ENCODE peak calls at places on chromosomes 11 and 22, in five cellular contexts. A is adrenal gland, W is ovary, Y is prostate gland, Z is transverse colon. G is an unnamed sample.

GRCh38 chr11:110862407-110862806 is 150.2 kb upstream of the ARHGAP20 start:
- DNase-seq in A (no peak), W (no peak), Y (no peak), Z (no peak), G (no peak)

GRCh38 chr11:3091081-3091845 is 34.0 kb upstream of the CARS1 start:
- DNase-seq in A (no peak), W (no peak), Y (no peak), Z (no peak), G (no peak)

GRCh38 chr22:44304354-44304753 is 8.4 kb downstream of the SHISAL1 start:
- DNase-seq in A (peak), W (no peak), Y (no peak), Z (no peak), G (no peak)

GRCh38 chr11:66334605-66335442 is 1.4 kb downstream of the RIN1 start:
- DNase-seq in A (peak), W (peak), Y (no peak), Z (no peak), G (peak)

GRCh38 chr22:44730490-44731356 is 21.7 kb upstream of the ARHGAP8 start:
- DNase-seq in A (no peak), W (no peak), Y (no peak), Z (no peak), G (no peak)

GRCh38 chr11:58912124-58912523 is 27.2 kb upstream of the GLYATL1 start:
- DNase-seq in A (no peak), W (no peak), Y (no peak), Z (no peak), G (no peak)

GRCh38 chr11:110091995-110092576 is 1.1 kb upstream of the ZC3H12C start:
- DNase-seq in A (peak), W (no peak), Y (no peak), Z (no peak), G (no peak)

GRCh38 chr11:84541711-84542340 is 1085.3 kb downstream of the DLG2 start:
- DNase-seq in A (peak), W (no peak), Y (no peak), Z (no peak), G (no peak)

GRCh38 chr22:28016781-28017557 is 97.9 kb upstream of the PITPNB start:
- DNase-seq in A (peak), W (peak), Y (no peak), Z (peak), G (peak)

GRCh38 chr11:94588366-94588952 is 21.3 kb downstream of the PIWIL4 start:
- DNase-seq in A (no peak), W (no peak), Y (no peak), Z (no peak), G (no peak)

GRCh38 chr11:103682318-103683184 is 353.9 kb upstream of the DDI1 start:
- DNase-seq in A (peak), W (peak), Y (peak), Z (peak), G (no peak)

GRCh38 chr11:117094776-117095175 is 3.5 kb downstream of the SIK3 start:
- DNase-seq in A (no peak), W (no peak), Y (no peak), Z (no peak), G (no peak)

GRCh38 chr22:37167176-37167980 is 17.7 kb upstream of the IL2RB start:
- DNase-seq in A (peak), W (peak), Y (no peak), Z (peak), G (peak)

GRCh38 chr11:91846664-91847063 is 378.0 kb upstream of the FAT3 start:
- DNase-seq in A (no peak), W (no peak), Y (no peak), Z (no peak), G (no peak)

GRCh38 chr11:44286268-44286880 is 23.6 kb downstream of the ALX4 start:
- DNase-seq in A (peak), W (no peak), Y (no peak), Z (peak), G (peak)

GRCh38 chr11:120027546-120028180 is 110.2 kb downstream of the TRIM29 start:
- DNase-seq in A (no peak), W (no peak), Y (no peak), Z (no peak), G (no peak)

GRCh38 chr11:31160504-31161422 is 208.8 kb downstream of the DCDC1 start:
- DNase-seq in A (no peak), W (no peak), Y (no peak), Z (no peak), G (no peak)

DNA sequence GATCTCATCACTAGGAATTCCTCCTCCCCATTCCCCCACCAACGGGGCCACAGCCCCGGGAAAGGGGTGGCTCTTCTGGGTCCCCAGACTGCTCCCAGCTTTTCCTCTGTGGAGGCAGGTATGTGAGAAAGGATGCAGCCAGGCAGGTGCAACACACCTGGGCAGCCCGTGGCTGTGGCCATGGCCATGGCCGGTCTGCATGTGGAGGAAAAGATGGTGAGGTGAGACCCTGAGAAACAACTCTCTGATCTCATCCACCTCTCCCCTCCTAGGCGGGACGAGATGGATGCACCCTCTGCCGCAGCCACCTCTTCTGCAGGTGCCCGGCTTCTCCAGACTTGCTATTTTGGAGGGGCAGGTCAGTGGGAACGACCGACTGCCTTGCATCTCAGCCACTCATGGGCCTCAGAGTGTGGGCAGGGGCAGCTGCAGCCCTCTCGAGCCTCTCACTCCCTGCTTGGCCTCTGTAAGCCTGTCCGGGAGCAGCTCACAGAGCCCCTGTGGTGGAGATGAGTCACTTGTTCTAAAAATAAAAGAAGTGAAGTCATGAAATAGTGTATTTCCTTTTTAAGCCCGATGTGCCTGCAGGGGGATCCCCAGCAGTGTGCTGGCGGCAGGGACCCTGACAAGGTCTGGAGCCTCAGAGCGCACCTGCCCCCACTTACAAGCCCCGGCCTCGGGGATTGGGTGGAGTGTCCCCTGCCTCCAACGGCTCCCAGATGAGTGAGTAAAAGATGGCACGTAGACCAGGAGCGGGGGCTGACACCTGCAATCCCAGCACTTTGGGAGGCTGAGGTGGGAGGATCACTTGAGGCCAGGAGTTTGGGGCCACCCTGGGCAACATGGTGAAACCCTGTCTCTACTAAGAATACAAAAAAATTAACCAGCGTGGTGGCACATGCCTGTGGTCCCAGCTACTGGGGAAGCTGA is 10.7 kb downstream of the SMIM38 start:
- DNase-seq in A (peak), W (no peak), Y (no peak), Z (no peak), G (peak)
- TF ChIP-seq POLR2A in A (no peak), W (no peak), Y (no peak), Z (no peak), G (no peak)

GRCh38 chr22:46081831-46082210 is 68.5 kb upstream of the PPARA start:
- DNase-seq in A (peak), W (peak), Y (no peak), Z (peak), G (peak)
- H3K4me3 ChIP-seq in A (no peak), W (peak), Y (peak), Z (no peak), G (peak)

GRCh38 chr22:35315855-35316745 is 16.4 kb downstream of the TOM1 start:
- DNase-seq in A (peak), W (no peak), Y (peak), Z (no peak), G (peak)

GRCh38 chr22:35315141-35315854 is 15.6 kb downstream of the TOM1 start:
- DNase-seq in A (peak), W (no peak), Y (peak), Z (no peak), G (peak)

GRCh38 chr22:35317680-35318290 is 18.1 kb downstream of the TOM1 start:
- DNase-seq in A (peak), W (peak), Y (no peak), Z (no peak), G (peak)

GRCh38 chr22:35319244-35319985 is 19.7 kb downstream of the TOM1 start:
- DNase-seq in A (no peak), W (peak), Y (no peak), Z (no peak), G (peak)

GRCh38 chr22:35318346-35319215 is 18.9 kb downstream of the TOM1 start:
- DNase-seq in A (peak), W (peak), Y (no peak), Z (no peak), G (peak)
- TF ChIP-seq POLR2A in A (peak), W (no peak), Y (no peak), Z (no peak), G (no peak)

GRCh38 chr11:29120329-29120695 is 896.5 kb downstream of the KCNA4 start:
- DNase-seq in A (no peak), W (no peak), Y (no peak), Z (no peak), G (no peak)
- H3K4me3 ChIP-seq in A (no peak), W (no peak), Y (no peak), Z (no peak), G (no peak)

GRCh38 chr22:41780714-41781507 is 19.6 kb upstream of the CCDC134 start:
- DNase-seq in A (peak), W (no peak), Y (no peak), Z (peak), G (peak)
- TF ChIP-seq POLR2A in A (no peak), W (no peak), Y (no peak), Z (peak), G (peak)

GRCh38 chr11:17541330-17541885 is 2.8 kb downstream of the USH1C start:
- DNase-seq in A (no peak), W (no peak), Y (no peak), Z (peak), G (peak)

GRCh38 chr11:17543574-17544180 is 539 bp downstream of the USH1C start:
- DNase-seq in A (no peak), W (no peak), Y (no peak), Z (peak), G (peak)

GRCh38 chr11:17542249-17542648 is 2.0 kb downstream of the USH1C start:
- DNase-seq in A (no peak), W (no peak), Y (no peak), Z (peak), G (peak)

GRCh38 chr11:17544181-17544622 is at the start of gene USH1C:
- DNase-seq in A (no peak), W (no peak), Y (no peak), Z (peak), G (peak)

DNA sequence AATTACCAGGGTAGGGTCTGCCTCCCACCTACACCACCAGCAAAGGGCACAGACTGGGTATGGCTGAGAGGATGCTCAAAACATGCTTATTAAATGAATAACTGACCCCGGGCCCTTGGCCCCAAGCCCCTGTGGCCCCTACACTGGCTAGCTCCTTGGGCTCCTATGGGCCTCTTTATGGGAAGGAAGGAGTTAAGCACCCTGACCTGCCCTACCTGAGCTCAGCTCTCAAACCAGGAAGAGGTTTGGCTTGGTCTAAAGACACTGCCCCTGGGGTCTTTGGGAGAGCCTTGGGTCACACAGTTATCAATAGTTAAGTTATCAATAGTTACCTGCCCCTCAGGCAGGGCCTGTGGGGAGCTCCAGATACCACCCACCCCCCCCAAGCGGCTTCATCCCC is 1.2 kb downstream of the USH1C start:
- DNase-seq in A (no peak), W (no peak), Y (no peak), Z (peak), G (peak)
- H3K4me3 ChIP-seq in A (no peak), W (no peak), Y (no peak), Z (peak), G (no peak)